ENCODE peak calls at places on chromosomes 6 and 20, in four cellular contexts. One of them, this sample, is unnamed. For H3K27me3, the result is how much of the 10 kb centered on the place peaks cover.

GRCh38 chr20:18224968-18225568 is 63.3 kb upstream of the ZNF133 start:
- DNase-seq in testis: peak
- DNase-seq in ovary: peak
- DNase-seq in stomach: peak
- DNase-seq in this sample: peak

GRCh38 chr6:160996316-160996715 is 4.7 kb downstream of the MAP3K4 start:
- DNase-seq in testis: no peak
- DNase-seq in ovary: no peak
- DNase-seq in stomach: no peak
- DNase-seq in this sample: no peak

GRCh38 chr6:161549977-161550655 is 276.3 kb upstream of the AGPAT4 start:
- DNase-seq in testis: no peak
- DNase-seq in ovary: no peak
- DNase-seq in stomach: no peak
- DNase-seq in this sample: no peak

GRCh38 chr6:12750416-12750815 is 33.8 kb downstream of the PHACTR1 start:
- DNase-seq in testis: no peak
- DNase-seq in ovary: no peak
- DNase-seq in stomach: no peak
- DNase-seq in this sample: no peak

GRCh38 chr6:149871182-149871581 is 7.0 kb upstream of the LRP11 start:
- DNase-seq in testis: no peak
- DNase-seq in ovary: no peak
- DNase-seq in stomach: no peak
- DNase-seq in this sample: no peak

GRCh38 chr6:162344935-162345599 is 382.5 kb downstream of the PRKN start:
- DNase-seq in testis: no peak
- DNase-seq in ovary: no peak
- DNase-seq in stomach: no peak
- DNase-seq in this sample: no peak

GRCh38 chr6:44094403-44095242 is 32.6 kb downstream of the MRPL14 start:
- DNase-seq in testis: no peak
- DNase-seq in ovary: no peak
- DNase-seq in stomach: no peak
- DNase-seq in this sample: peak

GRCh38 chr20:5657190-5657872 is 92.9 kb upstream of the SHLD1 start:
- DNase-seq in testis: peak
- DNase-seq in ovary: peak
- DNase-seq in stomach: no peak
- DNase-seq in this sample: peak

GRCh38 chr20:7703436-7703835 is 236.8 kb downstream of the HAO1 start:
- DNase-seq in testis: no peak
- DNase-seq in ovary: no peak
- DNase-seq in stomach: no peak
- DNase-seq in this sample: no peak

GRCh38 chr20:25207149-25207959 is 11.8 kb downstream of the ENTPD6 start:
- DNase-seq in testis: no peak
- DNase-seq in ovary: no peak
- DNase-seq in stomach: peak
- DNase-seq in this sample: peak

GRCh38 chr6:135419162-135419561 is 78.4 kb downstream of the AHI1 start:
- DNase-seq in testis: no peak
- DNase-seq in ovary: no peak
- DNase-seq in stomach: no peak
- DNase-seq in this sample: no peak

GRCh38 chr20:21507275-21508229 is 6.3 kb downstream of the NKX2-2 start:
- DNase-seq in testis: no peak
- DNase-seq in ovary: no peak
- DNase-seq in stomach: no peak
- DNase-seq in this sample: no peak

GRCh38 chr6:140276719-140277118 is 902.3 kb upstream of the CITED2 start:
- DNase-seq in testis: no peak
- DNase-seq in ovary: no peak
- DNase-seq in stomach: no peak
- DNase-seq in this sample: no peak

GRCh38 chr6:13688692-13689196 is 22.9 kb downstream of the RANBP9 start:
- DNase-seq in testis: no peak
- DNase-seq in ovary: no peak
- DNase-seq in stomach: no peak
- DNase-seq in this sample: no peak

GRCh38 chr20:10519361-10520048 is 84.4 kb downstream of the SLX4IP start:
- DNase-seq in testis: no peak
- DNase-seq in ovary: no peak
- DNase-seq in stomach: no peak
- DNase-seq in this sample: no peak

GRCh38 chr6:169250660-169251059 is 3.0 kb downstream of the THBS2 start:
- DNase-seq in testis: no peak
- DNase-seq in ovary: peak
- DNase-seq in stomach: peak
- DNase-seq in this sample: no peak

GRCh38 chr20:38528167-38528566 is 52.8 kb upstream of the ADIG start:
- DNase-seq in testis: no peak
- DNase-seq in ovary: no peak
- DNase-seq in stomach: no peak
- DNase-seq in this sample: no peak

GRCh38 chr20:56752274-56752673 is 123.2 kb downstream of the TFAP2C start:
- DNase-seq in testis: no peak
- DNase-seq in ovary: no peak
- DNase-seq in stomach: no peak
- DNase-seq in this sample: no peak

GRCh38 chr6:11912420-11912819 is 99.7 kb upstream of the HIVEP1 start:
- DNase-seq in testis: no peak
- DNase-seq in ovary: no peak
- DNase-seq in stomach: no peak
- DNase-seq in this sample: no peak

GRCh38 chr6:42140051-42140450 is 2.4 kb downstream of the C6orf132 start:
- DNase-seq in testis: no peak
- DNase-seq in ovary: no peak
- DNase-seq in stomach: peak
- DNase-seq in this sample: peak

GRCh38 chr6:76885861-76886301 is 577.4 kb downstream of the HTR1B start:
- DNase-seq in testis: no peak
- DNase-seq in ovary: no peak
- DNase-seq in stomach: no peak
- DNase-seq in this sample: no peak

GRCh38 chr6:5899216-5900045 is 107.3 kb downstream of the NRN1 start:
- DNase-seq in testis: no peak
- DNase-seq in ovary: no peak
- DNase-seq in stomach: no peak
- DNase-seq in this sample: no peak

DNA sequence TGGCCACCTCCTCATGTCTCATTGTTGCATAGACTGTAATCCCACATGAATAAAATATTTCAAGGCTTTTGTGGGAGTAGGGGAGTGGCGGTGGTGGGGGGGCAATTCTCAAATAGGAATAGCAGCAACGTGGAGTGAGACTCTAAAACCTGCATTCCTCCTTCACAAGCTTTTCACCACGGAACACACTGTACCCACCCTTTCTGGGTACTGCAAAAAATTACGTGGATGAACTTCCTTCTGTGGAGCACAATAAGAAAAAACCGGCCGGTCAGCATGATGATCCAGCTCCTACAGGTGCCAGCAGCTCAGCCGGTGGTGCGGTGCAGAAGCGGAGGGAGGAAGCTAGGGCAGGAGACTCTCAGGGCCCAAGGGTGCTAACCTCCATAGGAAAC is 930 bp upstream of the RRAGD start:
- DNase-seq in testis: peak
- DNase-seq in ovary: no peak
- DNase-seq in stomach: peak
- DNase-seq in this sample: peak
- H3K27ac ChIP-seq in testis: no peak
- H3K27ac ChIP-seq in ovary: no peak
- H3K27ac ChIP-seq in stomach: no peak
- H3K27ac ChIP-seq in this sample: peak

DNA sequence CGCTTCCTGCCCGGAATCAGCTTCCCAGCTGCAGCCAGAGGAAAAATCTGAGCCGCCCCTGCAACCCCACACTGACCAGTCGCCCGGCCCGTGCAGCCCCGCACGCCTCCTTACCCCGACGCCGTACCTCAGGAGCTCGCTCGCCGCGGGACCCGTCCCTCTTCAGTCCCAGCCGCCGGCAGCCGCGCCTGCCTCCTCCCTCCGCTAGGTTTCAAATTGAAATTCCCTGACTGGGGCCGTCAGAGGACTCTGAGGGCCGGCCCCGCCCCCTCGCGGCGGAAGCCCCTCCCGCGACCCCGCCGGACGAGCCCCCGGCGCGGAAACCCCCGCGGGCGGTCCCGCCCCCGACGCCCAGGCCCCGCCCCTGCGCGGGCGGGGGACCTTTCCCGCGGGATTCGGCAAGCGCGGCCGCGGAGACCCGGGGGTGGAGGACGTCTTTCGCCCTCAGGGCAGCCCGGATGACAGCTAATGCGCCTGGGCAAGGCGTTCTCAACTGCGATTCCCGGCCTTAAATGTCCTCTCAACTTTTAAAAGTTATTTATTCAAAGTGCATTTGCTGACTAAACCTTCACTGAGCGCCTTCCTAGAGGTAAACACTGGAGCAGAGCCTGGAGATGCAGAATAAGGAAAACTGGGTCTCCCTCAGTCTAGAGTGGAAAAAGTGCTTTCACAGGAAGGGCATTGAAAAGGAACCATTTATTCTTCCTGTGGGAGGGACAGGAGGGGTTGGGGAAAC is at the start of gene EPB41L2:
- DNase-seq in testis: peak
- DNase-seq in ovary: peak
- DNase-seq in stomach: peak
- DNase-seq in this sample: peak
- TF ChIP-seq POLR2A in testis: peak
- TF ChIP-seq POLR2A in ovary: peak
- TF ChIP-seq POLR2A in stomach: no peak
- TF ChIP-seq POLR2A in this sample: peak

DNA sequence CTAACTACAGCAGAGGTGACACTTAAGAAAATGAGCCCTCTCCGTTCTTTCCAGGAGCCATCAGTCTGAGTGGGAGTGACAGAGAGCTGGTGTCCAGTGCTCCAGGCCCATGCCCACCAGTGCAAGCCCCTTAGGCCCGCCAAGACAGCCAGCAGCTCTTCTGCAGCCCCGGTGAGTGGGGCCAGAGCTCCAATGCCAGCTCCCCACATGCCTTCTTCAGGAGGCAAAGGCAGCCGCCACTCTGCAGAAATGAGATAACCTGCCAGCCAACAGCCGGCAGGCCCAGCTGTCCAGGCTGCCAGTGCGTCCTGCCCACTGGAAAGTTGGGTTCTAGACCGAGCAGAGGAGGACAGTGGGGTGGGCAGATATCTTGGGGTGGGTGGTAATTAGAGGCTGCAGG is 3.8 kb downstream of the GRM4 start:
- DNase-seq in testis: no peak
- DNase-seq in ovary: no peak
- DNase-seq in stomach: no peak
- DNase-seq in this sample: no peak
- H3K27me3 ChIP-seq in testis: under half
- H3K27me3 ChIP-seq in ovary: under half
- H3K27me3 ChIP-seq in stomach: half or more
- H3K27me3 ChIP-seq in this sample: half or more

GRCh38 chr6:17884501-17885039 is 102.9 kb downstream of the KIF13A start:
- DNase-seq in testis: no peak
- DNase-seq in ovary: no peak
- DNase-seq in stomach: no peak
- DNase-seq in this sample: no peak
- H3K27ac ChIP-seq in testis: no peak
- H3K27ac ChIP-seq in ovary: no peak
- H3K27ac ChIP-seq in stomach: no peak
- H3K27ac ChIP-seq in this sample: no peak

DNA sequence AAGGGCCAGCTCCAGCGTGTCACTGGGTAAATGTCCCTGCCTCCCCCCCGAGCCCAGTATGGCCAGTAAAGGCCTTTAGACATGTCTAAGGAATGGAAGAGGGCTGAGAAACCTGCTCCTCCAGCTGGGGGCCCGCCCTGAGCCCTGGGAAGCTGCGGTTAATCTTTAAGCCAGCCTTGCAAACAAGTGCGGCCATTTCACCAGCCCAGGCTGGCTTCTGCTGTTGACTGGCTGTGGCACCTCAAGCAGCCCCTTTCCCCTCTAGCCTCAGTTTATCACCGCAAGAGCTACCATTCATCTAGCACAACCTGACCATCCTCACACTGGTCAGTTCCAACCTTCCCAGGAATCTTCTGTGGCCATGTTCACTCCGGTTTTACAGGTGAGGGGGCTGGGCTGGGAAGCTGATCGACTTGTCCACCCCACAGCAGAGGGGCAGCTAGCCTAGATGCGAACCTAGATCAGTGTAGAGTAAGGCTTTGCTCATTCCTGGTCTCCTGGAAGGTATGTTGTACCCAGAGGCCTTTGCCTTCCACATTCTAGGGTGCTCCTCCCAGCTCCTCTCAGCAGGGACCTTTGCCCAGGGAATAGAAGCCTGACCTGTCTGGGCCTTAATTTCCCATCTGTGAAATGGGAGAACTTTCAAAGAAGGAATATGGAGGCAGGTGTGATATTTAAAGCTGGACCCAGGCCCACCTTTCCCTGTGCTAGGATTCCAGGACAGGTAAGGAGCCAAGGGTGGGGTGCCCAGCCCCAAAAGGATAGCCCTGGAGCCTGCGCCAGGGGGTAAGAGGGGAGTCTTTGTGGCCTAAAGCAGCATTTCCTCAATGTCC is 1.2 kb upstream of the SRC start:
- DNase-seq in testis: no peak
- DNase-seq in ovary: peak
- DNase-seq in stomach: peak
- DNase-seq in this sample: peak
- TF ChIP-seq POLR2A in testis: no peak
- TF ChIP-seq POLR2A in ovary: no peak
- TF ChIP-seq POLR2A in stomach: no peak
- TF ChIP-seq POLR2A in this sample: no peak

GRCh38 chr20:32037929-32038328 is 14.1 kb upstream of the HCK start:
- DNase-seq in testis: no peak
- DNase-seq in ovary: no peak
- DNase-seq in stomach: no peak
- DNase-seq in this sample: no peak

GRCh38 chr20:32036716-32037355 is 15.2 kb upstream of the HCK start:
- DNase-seq in testis: no peak
- DNase-seq in ovary: no peak
- DNase-seq in stomach: no peak
- DNase-seq in this sample: no peak

GRCh38 chr20:32034581-32035397 is 17.3 kb upstream of the HCK start:
- DNase-seq in testis: peak
- DNase-seq in ovary: no peak
- DNase-seq in stomach: no peak
- DNase-seq in this sample: peak

GRCh38 chr20:32036252-32036651 is 15.8 kb upstream of the HCK start:
- DNase-seq in testis: no peak
- DNase-seq in ovary: no peak
- DNase-seq in stomach: no peak
- DNase-seq in this sample: no peak

GRCh38 chr20:32035398-32035852 is 16.6 kb upstream of the HCK start:
- DNase-seq in testis: no peak
- DNase-seq in ovary: no peak
- DNase-seq in stomach: no peak
- DNase-seq in this sample: no peak
- H3K27me3 ChIP-seq in testis: under half
- H3K27me3 ChIP-seq in ovary: under half
- H3K27me3 ChIP-seq in stomach: half or more
- H3K27me3 ChIP-seq in this sample: under half

This sample was measured in body of pancreas.